ENCODE peak calls at places on chromosomes 2 and 18, in seven cellular contexts. S is GM12892; P is cardiac fibroblast; O is aorta; M is activated CD4-positive, alpha-beta T cell treated with anti-CD3 and anti-CD28 coated beads, Interleukin-2, amount 50 U/mL, for 4 hours; B is amniotic stem cell; D is endodermal cell. Z is an unnamed sample.

GRCh38 chr18:26483633-26484032 is 64.7 kb downstream of the KCTD1 start:
- DNase-seq in S (no peak), P (no peak), M (no peak), B (no peak), O (no peak), D (no peak), Z (no peak)

GRCh38 chr18:76932026-76932819 is 109.9 kb downstream of the ZNF236 start:
- DNase-seq in P (peak), B (no peak), D (no peak), S (no peak), O (no peak), M (no peak), Z (no peak)

GRCh38 chr2:99662761-99663341 is 173.0 kb upstream of the REV1 start:
- DNase-seq in B (peak), M (no peak), S (no peak), O (no peak), P (peak), D (no peak), Z (no peak)

GRCh38 chr2:110747522-110748488 is 15.4 kb downstream of the ACOXL start:
- DNase-seq in M (no peak), B (no peak), O (no peak), P (no peak), S (no peak), D (no peak), Z (no peak)

GRCh38 chr2:127293758-127294562 is at the start of gene ERCC3:
- DNase-seq in S (peak), B (peak), D (peak), P (peak), O (peak), M (peak), Z (peak)

GRCh38 chr2:94861308-94862152 is 9.7 kb upstream of the TEKT4 start:
- DNase-seq in B (no peak), M (no peak), P (no peak), D (no peak), S (no peak), O (peak), Z (no peak)

GRCh38 chr2:42974697-42975357 is 182.4 kb upstream of the HAAO start:
- DNase-seq in O (peak), S (no peak), M (peak), D (peak), P (peak), B (peak), Z (peak)

GRCh38 chr2:46869621-46870020 is 46.0 kb downstream of the MCFD2 start:
- DNase-seq in B (no peak), O (peak), D (no peak), S (no peak), P (no peak), M (no peak), Z (no peak)

GRCh38 chr2:24740142-24740541 is 53.0 kb downstream of the PTRHD1 start:
- DNase-seq in O (no peak), P (no peak), M (no peak), B (no peak), S (no peak), D (no peak), Z (no peak)

GRCh38 chr18:63162271-63163014 is 157.1 kb downstream of the BCL2 start:
- DNase-seq in P (peak), S (no peak), O (no peak), D (no peak), B (no peak), M (no peak), Z (peak)

GRCh38 chr2:27860111-27860510 is 30.1 kb downstream of the RBKS start:
- DNase-seq in B (no peak), M (no peak), P (peak), D (no peak), O (no peak), S (no peak), Z (no peak)

GRCh38 chr2:18356676-18357075 is 203.8 kb downstream of the RDH14 start:
- DNase-seq in B (no peak), S (no peak), P (peak), O (no peak), D (no peak), M (no peak), Z (no peak)

GRCh38 chr2:66569321-66569851 is 134.5 kb downstream of the MEIS1 start:
- DNase-seq in D (no peak), P (peak), M (no peak), O (no peak), S (no peak), B (no peak), Z (no peak)

GRCh38 chr2:7023542-7023941 is 106.3 kb downstream of the RNF144A start:
- DNase-seq in M (no peak), P (peak), S (no peak), B (no peak), O (no peak), D (no peak), Z (no peak)

Z was measured in naive B cell.